ENCODE peak calls at places on chromosomes 2 and 18, in six cellular contexts. X is thoracic aorta, I is fibroblast of pulmonary artery, V is upper lobe of right lung, O is AG10803, J is heart right ventricle. P is an unnamed sample.

GRCh38 chr18:6746386-6746960 is 17.0 kb downstream of the ARHGAP28 start:
- DNase-seq in X (no peak), I (no peak), V (no peak), O (no peak), J (no peak), P (no peak)

GRCh38 chr2:127627740-127628571 is 18.0 kb upstream of the GPR17 start:
- DNase-seq in X (no peak), I (no peak), V (no peak), O (no peak), J (no peak), P (no peak)

GRCh38 chr18:9366126-9366714 is 31.6 kb downstream of the TWSG1 start:
- DNase-seq in X (no peak), I (peak), V (no peak), O (peak), J (peak), P (peak)

GRCh38 chr2:54267577-54267976 is 11.5 kb upstream of the TSPYL6 start:
- DNase-seq in X (no peak), I (no peak), V (no peak), O (no peak), J (no peak), P (no peak)

GRCh38 chr18:32244863-32245262 is 55.0 kb downstream of the MEP1B start:
- DNase-seq in X (no peak), I (no peak), V (no peak), O (no peak), J (no peak), P (no peak)

GRCh38 chr18:48408727-48409590 is at the start of gene ZBTB7C:
- DNase-seq in X (no peak), I (no peak), V (peak), O (peak), J (no peak), P (peak)

GRCh38 chr2:126936219-126936618 is 37.5 kb downstream of the TEX51 start:
- DNase-seq in X (no peak), I (no peak), V (no peak), O (no peak), J (no peak), P (no peak)

GRCh38 chr2:104944495-104944894 is 90.6 kb downstream of the POU3F3 start:
- DNase-seq in X (no peak), I (peak), V (no peak), O (no peak), J (no peak), P (peak)

GRCh38 chr2:75237296-75237695 is 38.0 kb upstream of the TACR1 start:
- DNase-seq in X (no peak), I (no peak), V (no peak), O (no peak), J (no peak), P (no peak)

GRCh38 chr2:150916997-150917396 is 344.7 kb downstream of the RBM43 start:
- DNase-seq in X (no peak), I (peak), V (no peak), O (peak), J (no peak), P (no peak)

GRCh38 chr18:10089881-10090280 is 176.1 kb downstream of the VAPA start:
- DNase-seq in X (no peak), I (no peak), V (no peak), O (no peak), J (no peak), P (no peak)

GRCh38 chr2:24972315-24972958 is 682 bp upstream of the DNAJC27 start:
- DNase-seq in X (no peak), I (peak), V (no peak), O (peak), J (peak), P (peak)

GRCh38 chr2:211408485-211408884 is 852.1 kb downstream of the CPS1 start:
- DNase-seq in X (no peak), I (peak), V (no peak), O (no peak), J (no peak), P (no peak)

GRCh38 chr18:11874676-11875075 is 23.5 kb downstream of the CHMP1B start:
- DNase-seq in X (no peak), I (no peak), V (no peak), O (no peak), J (no peak), P (no peak)

GRCh38 chr2:65231121-65231520 is 3.5 kb downstream of the ACTR2 start:
- DNase-seq in X (no peak), I (peak), V (no peak), O (peak), J (no peak), P (no peak)

GRCh38 chr2:70939001-70939846 is 3.5 kb downstream of the ATP6V1B1 start:
- DNase-seq in X (no peak), I (no peak), V (peak), O (no peak), J (no peak), P (no peak)

GRCh38 chr18:76658627-76659026 is 163.6 kb upstream of the ZNF516 start:
- DNase-seq in X (no peak), I (no peak), V (no peak), O (no peak), J (no peak), P (peak)

GRCh38 chr2:240898731-240899467 is 2.9 kb upstream of the MAB21L4 start:
- DNase-seq in X (no peak), I (no peak), V (no peak), O (no peak), J (peak), P (no peak)

GRCh38 chr2:46179037-46179621 is 118.1 kb upstream of the EPAS1 start:
- DNase-seq in X (peak), I (peak), V (no peak), O (peak), J (peak), P (no peak)

GRCh38 chr2:75627902-75628504 is 18.6 kb upstream of the MRPL19 start:
- DNase-seq in X (no peak), I (peak), V (peak), O (peak), J (peak), P (peak)

GRCh38 chr2:147331790-147332419 is 512.9 kb upstream of the ACVR2A start:
- DNase-seq in X (no peak), I (peak), V (no peak), O (peak), J (no peak), P (peak)

GRCh38 chr2:146624429-146624828 is 1220.4 kb upstream of the ACVR2A start:
- DNase-seq in X (no peak), I (no peak), V (no peak), O (peak), J (no peak), P (no peak)

GRCh38 chr2:41294331-41294730 is 753.5 kb upstream of the PKDCC start:
- DNase-seq in X (no peak), I (peak), V (no peak), O (no peak), J (no peak), P (no peak)

GRCh38 chr2:33373986-33374385 is 102.5 kb upstream of the RASGRP3 start:
- DNase-seq in X (no peak), I (peak), V (no peak), O (peak), J (no peak), P (no peak)

GRCh38 chr2:230827774-230828271 is 36.9 kb upstream of the ITM2C start:
- DNase-seq in X (no peak), I (no peak), V (no peak), O (no peak), J (no peak), P (no peak)

GRCh38 chr2:149080964-149081363 is 42.5 kb downstream of the LYPD6B start:
- DNase-seq in X (no peak), I (no peak), V (no peak), O (no peak), J (no peak), P (no peak)

GRCh38 chr2:1607236-1607920 is 136.9 kb downstream of the PXDN start:
- DNase-seq in X (no peak), I (no peak), V (no peak), O (no peak), J (no peak), P (no peak)

GRCh38 chr2:1607971-1608688 is 136.2 kb downstream of the PXDN start:
- DNase-seq in X (no peak), I (no peak), V (peak), O (no peak), J (no peak), P (no peak)

GRCh38 chr2:1605659-1606400 is 138.5 kb downstream of the PXDN start:
- DNase-seq in X (no peak), I (peak), V (peak), O (peak), J (peak), P (no peak)

GRCh38 chr2:1605102-1605501 is 139.2 kb downstream of the PXDN start:
- DNase-seq in X (no peak), I (peak), V (peak), O (no peak), J (peak), P (no peak)

DNA sequence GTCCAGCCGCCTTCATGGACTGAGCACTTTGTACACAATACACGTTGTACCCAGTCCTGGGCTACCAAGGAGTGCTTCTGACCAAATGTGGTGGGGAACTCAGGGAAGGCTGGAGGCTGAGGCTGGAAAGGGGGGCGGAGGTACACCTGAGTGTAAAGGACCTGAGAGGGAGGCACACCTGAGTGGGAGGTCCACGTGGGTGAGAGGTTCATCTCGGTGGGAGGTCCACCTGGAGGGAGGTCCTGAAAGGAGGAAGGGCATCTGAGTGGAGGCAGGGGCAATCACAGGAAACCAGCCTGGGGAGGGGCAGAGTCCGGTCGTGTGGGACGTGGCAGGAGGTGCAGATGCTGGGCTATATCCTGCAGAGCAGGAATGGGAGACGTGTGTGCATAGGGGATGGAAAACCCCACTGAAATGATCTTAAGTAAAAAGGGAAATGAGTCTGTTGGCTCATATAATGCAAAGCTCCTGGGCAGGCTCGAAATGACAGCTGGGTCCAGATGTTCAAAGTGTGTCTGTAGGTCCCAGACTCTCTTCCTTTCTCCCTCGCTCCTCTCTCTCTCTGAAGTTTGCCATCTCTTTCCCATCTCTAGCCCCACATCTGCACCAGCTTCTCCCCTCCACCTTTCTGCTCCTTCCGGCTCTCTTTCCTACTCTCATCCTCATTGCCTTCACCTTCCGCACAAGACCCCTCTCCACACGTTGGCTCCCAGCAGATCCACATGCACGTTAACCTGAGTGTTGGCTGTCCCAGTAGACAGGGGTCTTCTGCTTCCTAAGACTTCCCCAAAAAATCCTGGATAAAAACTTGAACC is 137.7 kb downstream of the PXDN start:
- DNase-seq in X (no peak), I (peak), V (no peak), O (no peak), J (no peak), P (no peak)
- TF ChIP-seq CTCF in X (no peak), I (no peak), V (no peak), O (no peak), J (no peak), P (no peak)

GRCh38 chr2:152649997-152650396 is 67.3 kb downstream of the PRPF40A start:
- DNase-seq in X (no peak), I (no peak), V (no peak), O (no peak), J (no peak), P (no peak)

GRCh38 chr2:152646264-152646663 is 71.0 kb downstream of the PRPF40A start:
- DNase-seq in X (no peak), I (no peak), V (no peak), O (no peak), J (no peak), P (no peak)

GRCh38 chr2:152646775-152647174 is 70.5 kb downstream of the PRPF40A start:
- DNase-seq in X (no peak), I (peak), V (no peak), O (peak), J (no peak), P (no peak)

GRCh38 chr2:152647417-152648010 is 69.7 kb downstream of the PRPF40A start:
- DNase-seq in X (no peak), I (peak), V (peak), O (peak), J (peak), P (no peak)

GRCh38 chr2:152648336-152648735 is 68.9 kb downstream of the PRPF40A start:
- DNase-seq in X (no peak), I (peak), V (no peak), O (peak), J (no peak), P (no peak)
- TF ChIP-seq CTCF in X (peak), I (peak), V (peak), O (peak), J (no peak), P (peak)

GRCh38 chr2:236569593-236569973 is at the start of gene ACKR3:
- DNase-seq in X (peak), I (peak), V (peak), O (peak), J (peak), P (peak)
- TF ChIP-seq CTCF in X (peak), I (peak), V (peak), O (peak), J (peak), P (no peak)

DNA sequence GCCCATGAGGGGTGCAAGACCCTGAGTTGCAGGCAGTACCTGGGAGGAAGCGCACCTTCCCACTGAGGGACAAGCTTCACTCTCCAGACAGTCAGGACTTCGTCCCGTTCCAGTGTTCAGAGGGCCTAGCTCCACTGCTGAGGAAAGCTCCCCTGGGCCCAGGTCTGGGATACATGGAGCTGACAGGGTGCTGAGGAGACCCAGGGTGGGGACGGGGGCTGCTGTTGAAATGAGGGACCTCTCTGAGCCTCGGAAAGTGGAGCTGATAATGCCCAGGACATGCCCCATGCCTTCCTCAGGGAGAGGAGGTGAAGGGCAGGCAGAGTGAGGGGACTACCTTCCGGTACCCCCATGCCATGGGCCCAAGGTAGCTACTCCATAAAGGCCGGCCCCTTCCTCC is 169.2 kb upstream of the MYCN start:
- DNase-seq in X (no peak), I (no peak), V (no peak), O (no peak), J (no peak), P (no peak)
- TF ChIP-seq CTCF in X (no peak), I (no peak), V (no peak), O (no peak), J (no peak), P (no peak)

DNA sequence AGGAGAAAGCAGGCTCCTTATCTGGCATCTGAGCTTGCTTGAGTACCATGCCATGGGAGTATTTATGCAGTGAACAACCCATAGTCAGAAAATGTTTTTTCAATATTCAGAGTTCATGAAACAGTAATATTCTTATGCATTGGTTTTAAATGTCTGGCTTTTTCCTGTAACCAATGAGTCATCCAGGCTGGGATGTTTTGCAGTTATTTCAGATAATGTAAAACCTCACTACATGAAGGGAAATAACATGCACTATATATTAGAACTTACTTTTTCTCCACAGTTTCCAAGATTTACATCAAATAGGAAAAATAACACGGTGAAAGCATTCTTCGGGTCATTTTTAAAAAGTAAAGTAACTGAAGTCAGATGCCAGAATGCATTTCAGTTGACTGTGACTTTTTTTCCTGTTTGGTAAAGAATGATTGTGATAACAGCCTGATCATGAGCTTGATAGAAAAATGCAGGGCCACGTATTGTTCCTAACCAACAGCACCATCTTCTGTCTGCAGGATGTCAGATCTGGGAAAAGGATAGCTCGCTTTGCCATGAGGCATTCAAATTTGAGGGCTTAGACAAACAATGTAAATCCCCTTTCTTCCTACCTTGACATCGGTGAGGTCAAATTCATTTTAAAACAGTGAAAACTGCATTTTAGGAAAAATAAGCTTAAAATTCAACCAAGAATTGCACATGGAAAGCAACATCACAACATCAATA is 152.8 kb downstream of the DSC3 start:
- DNase-seq in X (no peak), I (peak), V (no peak), O (no peak), J (no peak), P (peak)
- TF ChIP-seq CTCF in X (no peak), I (peak), V (peak), O (no peak), J (peak), P (peak)

GRCh38 chr18:50586710-50587109 is 26.8 kb downstream of the MAPK4 start:
- DNase-seq in X (no peak), I (no peak), V (no peak), O (no peak), J (no peak), P (no peak)
- TF ChIP-seq CTCF in X (no peak), I (peak), V (no peak), O (no peak), J (no peak), P (peak)

DNA sequence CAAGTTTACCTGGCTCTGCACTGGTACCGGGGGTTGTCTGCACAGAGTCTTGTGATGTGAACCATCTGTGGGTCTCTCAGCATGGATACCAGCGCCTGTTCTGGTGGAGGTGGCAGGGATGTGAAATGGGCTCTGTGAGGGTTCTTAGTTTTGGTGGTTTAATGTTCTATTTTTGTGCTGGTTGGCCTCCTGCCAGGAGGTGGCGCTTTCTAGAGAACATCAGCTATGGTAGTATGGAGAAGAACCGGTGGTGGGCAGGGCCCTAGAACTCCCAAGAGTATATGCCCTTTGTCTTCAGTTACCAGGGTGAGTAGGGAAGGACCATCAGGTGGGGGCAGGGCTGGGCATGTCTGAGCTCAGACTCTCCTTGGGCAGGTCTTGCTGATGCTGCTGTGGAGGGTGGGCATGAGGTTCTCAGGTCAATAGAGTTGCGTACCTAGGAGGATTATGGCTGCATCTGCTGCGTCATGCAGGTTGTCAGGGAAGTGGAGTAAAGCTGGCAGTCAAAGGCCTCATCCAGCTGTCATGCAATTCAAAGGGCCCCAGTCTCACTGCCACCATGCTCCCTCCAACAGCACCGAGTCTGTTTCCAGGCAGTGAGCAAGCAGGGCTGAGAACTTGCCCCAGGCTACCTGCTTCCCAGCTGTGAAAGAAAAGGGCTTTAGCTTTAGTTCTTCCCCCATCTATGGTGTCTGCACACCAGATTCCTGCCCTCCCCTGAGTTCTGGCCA is 278.0 kb downstream of the METTL4 start:
- DNase-seq in X (no peak), I (no peak), V (no peak), O (no peak), J (no peak), P (no peak)
- TF ChIP-seq CTCF in X (no peak), I (no peak), V (no peak), O (no peak), J (no peak), P (peak)